ENCODE peak calls at places on chromosomes 5 and 9, in eight cellular contexts. P is WERI-Rb-1; F is CD8-positive, alpha-beta memory T cell; M is adrenal gland; H is fibroblast of lung; Z is brain microvascular endothelial cell; I is pancreas; W is substantia nigra. Q is an unnamed sample.

GRCh38 chr5:10913846-10914245 is 152.8 kb upstream of the DAP start:
- DNase-seq in P (no peak), F (no peak), M (peak), H (peak), Z (peak), I (peak), W (no peak), Q (no peak)

GRCh38 chr9:77224750-77225312 is 47.5 kb downstream of the VPS13A start:
- DNase-seq in P (no peak), F (no peak), M (no peak), H (peak), Z (peak), I (no peak), W (no peak), Q (no peak)

GRCh38 chr9:16358751-16359150 is 511.7 kb downstream of the BNC2 start:
- DNase-seq in P (no peak), F (no peak), M (no peak), H (no peak), Z (no peak), I (no peak), W (no peak), Q (no peak)

GRCh38 chr5:134521831-134522230 is 3.6 kb upstream of the JADE2 start:
- DNase-seq in P (no peak), F (no peak), M (no peak), H (no peak), Z (no peak), I (no peak), W (no peak), Q (no peak)

GRCh38 chr9:38067611-38067891 is 1.5 kb downstream of the SHB start:
- DNase-seq in P (peak), F (no peak), M (no peak), H (no peak), Z (no peak), I (no peak), W (no peak), Q (no peak)

GRCh38 chr5:137563646-137564474 is 64.7 kb upstream of the SPOCK1 start:
- DNase-seq in P (no peak), F (no peak), M (no peak), H (peak), Z (peak), I (no peak), W (no peak), Q (peak)

GRCh38 chr9:33306037-33306436 is 15.7 kb downstream of the NFX1 start:
- DNase-seq in P (no peak), F (no peak), M (no peak), H (no peak), Z (no peak), I (no peak), W (no peak), Q (no peak)

GRCh38 chr5:138349842-138350635 is 2.4 kb upstream of the KDM3B start:
- DNase-seq in P (no peak), F (no peak), M (no peak), H (peak), Z (no peak), I (no peak), W (no peak), Q (no peak)

GRCh38 chr9:6827370-6827949 is 69.7 kb downstream of the KDM4C start:
- DNase-seq in P (peak), F (no peak), M (peak), H (peak), Z (peak), I (no peak), W (no peak), Q (no peak)

GRCh38 chr9:99180662-99181061 is 41.1 kb downstream of the ALG2 start:
- DNase-seq in P (no peak), F (no peak), M (no peak), H (no peak), Z (no peak), I (no peak), W (no peak), Q (no peak)

GRCh38 chr9:99180199-99180598 is 41.5 kb downstream of the ALG2 start:
- DNase-seq in P (no peak), F (no peak), M (no peak), H (no peak), Z (no peak), I (no peak), W (no peak), Q (no peak)

GRCh38 chr9:99178912-99179872 is 42.5 kb downstream of the ALG2 start:
- DNase-seq in P (no peak), F (no peak), M (no peak), H (no peak), Z (no peak), I (no peak), W (no peak), Q (no peak)

GRCh38 chr9:99176527-99177013 is 45.2 kb downstream of the ALG2 start:
- DNase-seq in P (peak), F (no peak), M (no peak), H (no peak), Z (no peak), I (no peak), W (no peak), Q (no peak)

GRCh38 chr9:99177576-99178365 is 44.0 kb downstream of the ALG2 start:
- DNase-seq in P (no peak), F (no peak), M (no peak), H (no peak), Z (no peak), I (no peak), W (no peak), Q (no peak)
- H3K27ac ChIP-seq in P (peak), F (no peak), M (no peak), H (no peak), Z (no peak), I (no peak), W (no peak), Q (no peak)

GRCh38 chr9:137311971-137312851 is 10.1 kb upstream of the NRARP start:
- DNase-seq in P (no peak), F (peak), M (no peak), H (no peak), Z (no peak), I (peak), W (no peak), Q (no peak)
- H3K27ac ChIP-seq in P (peak), F (no peak), M (no peak), H (no peak), Z (no peak), I (peak), W (no peak), Q (peak)

GRCh38 chr9:130053504-130054427 is at the start of gene GPR107:
- DNase-seq in P (peak), F (peak), M (peak), H (peak), Z (peak), I (peak), W (peak), Q (peak)

GRCh38 chr9:130050472-130050871 is 3.2 kb upstream of the GPR107 start:
- DNase-seq in P (no peak), F (no peak), M (no peak), H (no peak), Z (no peak), I (no peak), W (no peak), Q (no peak)

GRCh38 chr9:130049431-130050210 is 4.1 kb upstream of the GPR107 start:
- DNase-seq in P (no peak), F (no peak), M (no peak), H (no peak), Z (no peak), I (no peak), W (no peak), Q (no peak)

GRCh38 chr9:130053109-130053503 is 600 bp upstream of the GPR107 start:
- DNase-seq in P (no peak), F (no peak), M (no peak), H (no peak), Z (no peak), I (no peak), W (no peak), Q (no peak)

GRCh38 chr9:130051855-130052254 is 1.9 kb upstream of the GPR107 start:
- DNase-seq in P (no peak), F (no peak), M (no peak), H (no peak), Z (no peak), I (no peak), W (no peak), Q (no peak)
- H3K27ac ChIP-seq in P (no peak), F (no peak), M (no peak), H (no peak), Z (no peak), I (no peak), W (no peak), Q (no peak)

GRCh38 chr5:93247126-93247525 is 333.9 kb downstream of the NR2F1-AS1 start:
- DNase-seq in P (no peak), F (no peak), M (no peak), H (no peak), Z (no peak), I (no peak), W (no peak), Q (no peak)
- H3K27ac ChIP-seq in P (no peak), F (no peak), M (no peak), H (no peak), Z (no peak), I (no peak), W (no peak), Q (peak)

GRCh38 chr5:14728109-14728938 is 63.8 kb downstream of the OTULIN start:
- DNase-seq in P (no peak), F (no peak), M (peak), H (no peak), Z (no peak), I (no peak), W (peak), Q (no peak)
- H3K27ac ChIP-seq in P (peak), F (no peak), M (no peak), H (no peak), Z (no peak), I (no peak), W (peak), Q (no peak)

GRCh38 chr9:14313378-14313940 is 482 bp downstream of the NFIB start:
- DNase-seq in P (no peak), F (no peak), M (peak), H (peak), Z (peak), I (no peak), W (no peak), Q (no peak)
- H3K27ac ChIP-seq in P (no peak), F (no peak), M (peak), H (peak), Z (peak), I (peak), W (peak), Q (peak)

Q was measured in heart left ventricle.